ENCODE peak calls at places on chromosomes 16 and 17, in four cellular contexts. K is H1, E is endothelial cell, A is glutamatergic neuron. T is an unnamed sample.

GRCh38 chr17:17822189-17822978 is 14.4 kb downstream of the SREBF1 start:
- DNase-seq in K (no peak), E (no peak), A (no peak), T (no peak)

GRCh38 chr17:83067718-83068261 is 11.6 kb upstream of the METRNL start:
- DNase-seq in K (peak; percentile 39), E (no peak), A (no peak), T (no peak)

GRCh38 chr17:42313773-42314566 is 25.7 kb downstream of the STAT5A start:
- DNase-seq in K (no peak), E (no peak), A (no peak), T (no peak)

GRCh38 chr16:87499189-87499486 is 6.3 kb upstream of the ZCCHC14 start:
- DNase-seq in K (no peak), E (no peak), A (no peak), T (no peak)

GRCh38 chr17:28112199-28112995 is 69.9 kb downstream of the NLK start:
- DNase-seq in K (no peak), E (no peak), A (no peak), T (no peak)

GRCh38 chr16:3256146-3256875 is at the start of gene MEFV:
- DNase-seq in K (no peak), E (no peak), A (no peak), T (no peak)

GRCh38 chr16:54118846-54119245 is 167.7 kb downstream of the IRX3 start:
- DNase-seq in K (no peak), E (no peak), A (no peak), T (no peak)

GRCh38 chr17:8946071-8946470 is 19.4 kb downstream of the PIK3R5 start:
- DNase-seq in K (no peak), E (no peak), A (no peak), T (no peak)

GRCh38 chr17:31596382-31597323 is 205.2 kb downstream of the RAB11FIP4 start:
- DNase-seq in K (no peak), E (peak; percentile 30), A (peak; percentile 42), T (no peak)

GRCh38 chr16:12089492-12090161 is 113.1 kb downstream of the SNX29 start:
- DNase-seq in K (peak; percentile 66), E (peak; percentile 27), A (peak; percentile 28), T (no peak)

GRCh38 chr17:72710185-72710584 is 382.3 kb downstream of the SLC39A11 start:
- DNase-seq in K (no peak), E (no peak), A (no peak), T (no peak)

GRCh38 chr16:25014500-25015147 is 545 bp downstream of the ARHGAP17 start:
- DNase-seq in K (peak; percentile 73), E (peak; percentile 45), A (peak; percentile 62), T (no peak)

GRCh38 chr16:83953796-83954576 is 946 bp downstream of the OSGIN1 start:
- DNase-seq in K (no peak), E (no peak), A (no peak), T (peak; percentile 71)

GRCh38 chr17:75652934-75653549 is 13.9 kb downstream of the RECQL5 start:
- DNase-seq in K (peak; percentile 77), E (peak; percentile 57), A (peak; percentile 67), T (peak; percentile 60)

GRCh38 chr17:14206891-14207290 is 29.8 kb downstream of the CDRT15 start:
- DNase-seq in K (no peak), E (no peak), A (no peak), T (no peak)

GRCh38 chr16:27452569-27453475 is 50.8 kb downstream of the IL21R start:
- DNase-seq in K (no peak), E (no peak), A (no peak), T (no peak)

GRCh38 chr17:41710472-41711090 is 1.6 kb upstream of the GAST start:
- DNase-seq in K (no peak), E (no peak), A (peak; percentile 42), T (no peak)

GRCh38 chr17:78173025-78173715 is 4.8 kb downstream of the SYNGR2 start:
- DNase-seq in K (no peak), E (no peak), A (no peak), T (no peak)

GRCh38 chr17:69871318-69871717 is 203.7 kb upstream of the KCNJ16 start:
- DNase-seq in K (no peak), E (no peak), A (no peak), T (no peak)

GRCh38 chr16:6038966-6039530 is 941.5 kb upstream of the EEF2KMT start:
- DNase-seq in K (no peak), E (no peak), A (no peak), T (no peak)

GRCh38 chr17:76492989-76493501 is 8.2 kb downstream of the RHBDF2 start:
- DNase-seq in K (no peak), E (no peak), A (no peak), T (no peak)

GRCh38 chr17:226773-227580 is 45.5 kb upstream of the DOC2B start:
- DNase-seq in K (no peak), E (no peak), A (no peak), T (no peak)

GRCh38 chr16:10937068-10937859 is 5.0 kb downstream of the DEXI start:
- DNase-seq in K (no peak), E (no peak), A (no peak), T (no peak)

GRCh38 chr17:64507418-64507766 is 615 bp downstream of the CEP95 start:
- DNase-seq in K (no peak), E (peak; percentile 9), A (no peak), T (peak; percentile 63)

GRCh38 chr17:31052187-31052889 is 42.4 kb upstream of the NF1 start:
- DNase-seq in K (no peak), E (no peak), A (no peak), T (no peak)

GRCh38 chr16:14489460-14489859 is 140.6 kb downstream of the PARN start:
- DNase-seq in K (no peak), E (peak; percentile 23), A (peak; percentile 34), T (peak; percentile 45)

GRCh38 chr16:61007694-61008093 is 1028.5 kb downstream of the CDH8 start:
- DNase-seq in K (no peak), E (no peak), A (no peak), T (no peak)

GRCh38 chr16:84983308-84983707 is 28.0 kb downstream of the ZDHHC7 start:
- DNase-seq in K (no peak), E (no peak), A (no peak), T (no peak)

GRCh38 chr17:19731626-19732025 is 15.2 kb upstream of the SLC47A2 start:
- DNase-seq in K (no peak), E (no peak), A (no peak), T (no peak)

GRCh38 chr17:51435171-51435552 is 174.8 kb downstream of the UTP18 start:
- DNase-seq in K (no peak), E (no peak), A (no peak), T (no peak)

GRCh38 chr16:5412721-5413120 is 315.1 kb upstream of the EEF2KMT start:
- DNase-seq in K (peak; percentile 70), E (peak; percentile 18), A (peak; percentile 23), T (no peak)

GRCh38 chr17:20197527-20197926 is 188.4 kb downstream of the SPECC1 start:
- DNase-seq in K (no peak), E (no peak), A (no peak), T (no peak)

GRCh38 chr17:57401556-57402488 is 145.5 kb downstream of the MSI2 start:
- DNase-seq in K (no peak), E (peak; percentile 36), A (no peak), T (no peak)
- TF ChIP-seq CTCF in K (peak; percentile 60), E (no peak), A (no peak), T (peak; percentile 27)

DNA sequence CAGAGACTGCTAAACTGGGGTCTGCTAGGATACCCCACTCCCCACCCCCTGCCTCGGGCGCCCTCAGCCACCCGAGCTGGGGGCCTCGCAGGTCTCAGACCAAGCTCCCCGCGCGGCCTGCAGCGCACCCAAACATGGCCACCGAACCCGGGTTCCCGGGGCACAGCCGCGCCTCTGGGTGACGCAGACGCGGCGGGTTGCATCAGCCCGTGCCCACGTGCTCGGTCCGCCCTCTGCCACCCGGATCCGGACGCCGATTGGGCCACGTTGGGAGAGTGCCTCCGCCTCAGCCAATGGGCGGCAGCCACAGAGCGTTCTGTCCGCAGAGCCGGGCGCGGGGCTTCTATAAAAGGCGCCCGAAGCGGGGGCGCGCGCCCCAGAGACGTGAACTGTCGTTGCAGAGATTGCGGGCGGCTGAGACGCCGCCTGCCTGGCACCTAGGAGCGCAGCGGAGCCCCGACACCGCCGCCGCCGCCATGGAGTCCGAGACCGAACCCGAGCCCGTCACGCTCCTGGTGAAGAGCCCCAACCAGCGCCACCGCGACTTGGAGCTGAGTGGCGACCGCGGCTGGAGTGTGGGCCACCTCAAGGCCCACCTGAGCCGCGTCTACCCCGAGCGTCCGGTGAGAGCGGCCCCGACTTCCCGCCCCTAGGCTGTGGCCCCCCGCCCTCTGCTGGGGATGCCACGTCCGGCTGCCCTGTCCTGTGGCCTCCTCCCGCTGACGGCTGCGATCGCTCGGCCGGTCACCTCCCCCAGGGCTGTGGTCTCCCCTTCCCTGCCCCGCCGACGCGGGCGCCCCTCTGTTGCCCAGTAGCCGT is at the start of gene HERPUD1:
- DNase-seq in K (peak; percentile 97), E (peak; percentile 99), A (peak; percentile 97), T (peak; percentile 99)
- TF ChIP-seq CTCF in K (no peak), E (peak; percentile 39), A (peak; percentile 26), T (peak; percentile 6)

DNA sequence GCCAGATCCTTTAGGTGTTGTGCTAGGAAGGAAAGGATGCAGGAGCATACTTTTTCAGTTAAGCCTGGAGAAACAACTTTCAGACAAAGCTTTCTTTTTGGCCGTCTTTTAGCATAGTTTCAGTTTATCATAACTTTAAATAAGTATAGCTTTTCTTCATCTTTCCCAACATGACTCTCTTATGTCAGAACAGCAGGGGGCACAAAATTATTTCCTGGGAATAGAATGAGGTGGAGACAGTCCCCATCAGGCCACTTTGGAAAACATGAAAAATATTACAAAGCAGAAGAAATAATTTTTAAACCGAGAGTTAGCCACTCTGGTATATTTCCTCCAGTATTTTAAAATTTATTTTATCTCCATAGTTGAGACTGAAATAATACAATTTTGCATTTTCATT is 387.6 kb downstream of the HAPSTR1 start:
- DNase-seq in K (no peak), E (no peak), A (no peak), T (peak; percentile 11)
- TF ChIP-seq CTCF in K (no peak), E (no peak), A (no peak), T (peak; percentile 27)

GRCh38 chr16:30378236-30379164 is 3.9 kb downstream of the SEPTIN1 start:
- DNase-seq in K (peak; percentile 99), E (peak; percentile 100), A (peak; percentile 100), T (peak; percentile 97)
- TF ChIP-seq CTCF in K (no peak), E (no peak), A (peak; percentile 13), T (no peak)

DNA sequence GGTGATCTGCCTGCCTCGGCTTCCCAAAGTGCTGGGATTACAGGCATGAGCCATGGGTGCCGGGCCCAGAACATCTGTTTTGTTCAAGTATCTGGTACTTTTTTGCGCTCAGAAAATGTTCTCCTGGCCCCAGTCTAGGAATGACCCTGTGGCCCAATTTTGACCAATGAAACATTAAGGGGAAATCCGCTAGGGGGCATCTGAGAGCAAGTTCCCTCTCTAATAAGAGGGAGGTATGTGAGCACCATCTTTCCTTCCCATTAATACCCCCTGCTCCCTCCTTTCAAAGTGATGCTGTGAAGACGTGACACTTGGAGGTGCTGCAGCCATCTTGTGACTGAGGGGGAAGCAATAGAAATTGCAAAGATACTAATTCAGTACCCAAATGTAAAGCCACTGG is 16.5 kb upstream of the CLEC3A start:
- DNase-seq in K (peak; percentile 65), E (peak; percentile 22), A (no peak), T (peak; percentile 22)
- TF ChIP-seq CTCF in K (no peak), E (peak; percentile 47), A (peak; percentile 31), T (peak; percentile 38)

T was measured in Caco-2.